ENCODE peak calls at places on chromosomes 3 and 15, in four cellular contexts. U is IMR-90, I is H1, G is H9. T is an unnamed sample. For H3K27me3, the result is how much of the 10 kb centered on the place peaks cover.

GRCh38 chr3:59425371-59425770 is 375.5 kb upstream of the CFAP20DC start:
- DNase-seq in I (no peak), U (peak), G (no peak), T (no peak)

GRCh38 chr15:62211348-62211747 is 46.3 kb upstream of the C2CD4B start:
- DNase-seq in G (no peak), I (no peak), U (no peak), T (peak)

GRCh38 chr15:67124911-67125588 is 59.6 kb downstream of the SMAD3 start:
- DNase-seq in I (no peak), U (no peak), G (no peak), T (no peak)

GRCh38 chr3:143120716-143121239 is 1.2 kb downstream of the CHST2 start:
- DNase-seq in I (no peak), G (peak), U (peak), T (peak)

GRCh38 chr3:196198771-196199753 is 12.1 kb downstream of the ZDHHC19 start:
- DNase-seq in G (no peak), I (no peak), U (no peak), T (peak)

GRCh38 chr3:172550347-172550943 is 27.2 kb upstream of the TNFSF10 start:
- DNase-seq in U (peak), G (no peak), I (no peak), T (no peak)

GRCh38 chr3:51696954-51697353 is 9.9 kb upstream of the GRM2 start:
- DNase-seq in G (no peak), I (no peak), U (no peak), T (no peak)

GRCh38 chr3:19891740-19892139 is 42.3 kb downstream of the EFHB start:
- DNase-seq in U (peak), G (no peak), I (no peak), T (no peak)

GRCh38 chr15:97235285-97235985 is 725.1 kb upstream of the ARRDC4 start:
- DNase-seq in U (peak), I (no peak), G (peak), T (peak)

GRCh38 chr3:197426161-197426566 is 127.8 kb upstream of the DLG1 start:
- DNase-seq in I (no peak), U (no peak), G (no peak), T (no peak)

GRCh38 chr3:123169492-123169929 is 32.2 kb upstream of the SEC22A start:
- DNase-seq in U (peak), I (no peak), G (no peak), T (peak)

GRCh38 chr3:70374179-70374578 is 61.7 kb upstream of the MDFIC2 start:
- DNase-seq in I (no peak), G (no peak), U (no peak), T (no peak)

GRCh38 chr3:396293-396692 is 199.7 kb downstream of the CHL1 start:
- DNase-seq in G (no peak), U (no peak), I (no peak), T (no peak)

GRCh38 chr3:73094127-73094526 is 32.7 kb downstream of the EBLN2 start:
- DNase-seq in U (no peak), I (no peak), G (peak), T (peak)

GRCh38 chr3:64645236-64645635 is 42.6 kb downstream of the ADAMTS9 start:
- DNase-seq in U (no peak), G (no peak), I (no peak), T (no peak)

GRCh38 chr15:50886139-50886467 is 22.4 kb upstream of the AP4E1 start:
- DNase-seq in U (no peak), I (no peak), G (no peak), T (no peak)

GRCh38 chr15:50886611-50887350 is 21.7 kb upstream of the AP4E1 start:
- DNase-seq in U (no peak), I (no peak), G (no peak), T (no peak)

GRCh38 chr15:50884583-50884982 is 23.9 kb upstream of the AP4E1 start:
- DNase-seq in I (no peak), U (peak), G (no peak), T (no peak)

GRCh38 chr15:50881121-50882048 is 27.1 kb upstream of the AP4E1 start:
- DNase-seq in I (no peak), G (no peak), U (peak), T (peak)

GRCh38 chr15:50883903-50884302 is 24.6 kb upstream of the AP4E1 start:
- DNase-seq in G (no peak), I (no peak), U (peak), T (no peak)
- H4K5ac ChIP-seq in G (no peak), I (no peak), U (no peak), T (no peak)

DNA sequence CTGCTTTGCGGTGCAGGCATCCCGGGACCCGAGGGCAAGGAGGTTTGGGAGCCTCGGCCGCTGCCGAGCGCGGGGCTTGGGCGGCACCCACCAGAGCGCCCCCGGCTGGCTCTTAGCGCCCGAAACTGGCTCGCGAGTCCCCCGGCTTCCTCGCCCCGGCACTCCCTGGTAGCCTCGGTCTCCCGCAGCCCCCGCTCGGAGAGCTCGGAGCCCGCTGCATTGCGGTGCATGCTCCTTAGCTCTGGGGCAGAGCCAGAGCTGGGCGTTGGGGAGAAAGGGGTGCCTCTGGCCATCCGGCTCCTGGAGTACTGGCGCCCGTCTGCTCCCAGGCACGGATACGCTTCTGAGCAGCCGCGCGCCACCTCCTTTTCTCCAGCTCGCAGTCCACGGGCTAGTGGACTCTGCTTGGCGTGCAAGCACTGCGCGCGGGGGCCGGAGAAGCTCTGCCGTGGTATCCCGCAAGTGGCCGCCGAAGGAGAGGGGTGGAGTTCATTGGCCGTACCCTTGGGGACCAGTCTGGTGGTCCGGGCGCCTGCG is 784 bp downstream of the EPHB1 start:
- DNase-seq in U (peak), I (no peak), G (peak), T (peak)
- H3K27me3 ChIP-seq in U (half or more), I (under half), G (under half), T (under half)

GRCh38 chr3:128488995-128489859 is 3.8 kb downstream of the GATA2 start:
- DNase-seq in U (no peak), G (peak), I (no peak), T (peak)

GRCh38 chr3:128487538-128487812 is 5.5 kb downstream of the GATA2 start:
- DNase-seq in G (no peak), U (no peak), I (no peak), T (no peak)

GRCh38 chr3:128489860-128490649 is 2.9 kb downstream of the GATA2 start:
- DNase-seq in U (no peak), G (peak), I (no peak), T (peak)

GRCh38 chr3:128487813-128488635 is 5.0 kb downstream of the GATA2 start:
- DNase-seq in I (peak), U (peak), G (peak), T (peak)

GRCh38 chr3:128488636-128488994 is 4.4 kb downstream of the GATA2 start:
- DNase-seq in U (no peak), G (no peak), I (no peak), T (peak)
- H3K18ac ChIP-seq in U (no peak), G (no peak), I (no peak), T (peak)

GRCh38 chr3:192038726-192039125 is 577.8 kb downstream of the PYDC2 start:
- DNase-seq in U (no peak), G (no peak), I (no peak), T (peak)

GRCh38 chr3:192039593-192039992 is 578.6 kb downstream of the PYDC2 start:
- DNase-seq in U (no peak), G (no peak), I (no peak), T (peak)

GRCh38 chr3:192042116-192042515 is 581.2 kb downstream of the PYDC2 start:
- DNase-seq in U (no peak), I (no peak), G (no peak), T (no peak)
- H4K5ac ChIP-seq in U (no peak), I (no peak), G (no peak), T (no peak)

DNA sequence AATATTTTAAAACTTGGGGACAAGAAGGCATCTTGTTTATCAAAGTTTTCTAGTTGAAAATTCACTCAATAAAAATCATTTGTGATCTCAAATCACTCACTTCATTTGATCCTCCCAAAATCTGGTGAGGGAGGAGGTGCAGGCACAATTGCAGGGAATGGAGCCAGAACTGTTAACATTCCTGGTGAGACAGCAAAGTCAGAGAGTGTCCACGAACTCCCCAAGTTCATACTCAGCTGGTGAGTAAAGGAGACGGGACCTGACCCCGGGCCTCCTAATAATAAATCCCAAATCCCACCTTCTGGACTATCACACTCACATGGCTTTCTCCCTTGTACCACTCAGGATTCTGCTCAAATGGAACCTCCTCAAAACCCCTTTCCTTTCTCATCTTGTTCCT is 252.3 kb upstream of the LRTM1 start:
- DNase-seq in I (no peak), U (peak), G (no peak), T (no peak)
- H3K27me3 ChIP-seq in I (under half), U (under half), G (under half), T (under half)

DNA sequence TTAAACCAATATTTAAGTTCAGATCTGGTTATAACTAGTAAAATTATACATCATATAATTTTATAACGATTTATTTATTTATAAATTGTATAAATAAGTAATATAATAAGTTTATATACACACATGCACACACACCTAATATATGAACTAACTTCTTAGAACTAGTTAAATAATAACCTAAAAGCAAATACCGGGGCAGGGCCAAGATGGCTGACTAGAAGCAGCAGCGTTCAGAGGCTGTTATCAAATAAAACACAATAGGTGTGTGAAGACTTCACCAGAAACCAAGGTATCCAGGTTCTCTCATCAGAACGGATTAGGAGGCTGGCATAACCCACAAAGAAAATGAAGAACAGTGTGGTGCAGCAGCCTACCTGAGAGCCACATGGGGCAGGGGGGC is 653.6 kb upstream of the CBLB start:
- DNase-seq in I (no peak), G (no peak), U (no peak), T (no peak)
- H3K18ac ChIP-seq in I (no peak), G (no peak), U (no peak), T (no peak)

T was measured in mesendoderm.